ENCODE peak calls at places on chromosomes 16 and 17, in ten cellular contexts. Q is lung; K is tibial artery; C is AG08395; V is NCI-H1092 treated with DMSO at 0.1 percent for 48 hours; D is activated CD8-positive, alpha-beta T cell treated with anti-CD3 and anti-CD28 coated beads, Interleukin-2, amount 10 ng/mL, durations not matched to agents 7 days and 5 days; Y is activated gamma-delta T cell treated with Interleukin-2 at 50 U/mL for 16 hours; I is WTC11; W is heart right ventricle; F is anterior cingulate cortex. S is an unnamed sample.

GRCh38 chr17:12814718-12815117 is 25.4 kb downstream of the ARHGAP44 start:
- DNase-seq in Q (no peak), K (no peak), C (no peak), V (no peak), D (no peak), Y (no peak), I (no peak), W (no peak), F (no peak), S (no peak)

GRCh38 chr16:20822451-20823128 is 16.3 kb downstream of the REXO5 start:
- DNase-seq in Q (no peak), K (no peak), C (no peak), V (no peak), D (no peak), Y (no peak), I (no peak), W (no peak), F (no peak), S (no peak)

GRCh38 chr17:1735834-1736347 is 6.8 kb upstream of the SERPINF2 start:
- DNase-seq in Q (no peak), K (no peak), C (no peak), V (no peak), D (no peak), Y (no peak), I (no peak), W (no peak), F (no peak), S (no peak)

GRCh38 chr17:55825213-55825612 is 74.4 kb downstream of the PCTP start:
- DNase-seq in Q (no peak), K (no peak), C (no peak), V (peak), D (no peak), Y (no peak), I (no peak), W (no peak), F (no peak), S (no peak)

GRCh38 chr16:81509404-81509803 is 64.8 kb downstream of the CMIP start:
- DNase-seq in Q (no peak), K (no peak), C (no peak), V (no peak), D (no peak), Y (no peak), I (no peak), W (no peak), F (no peak), S (no peak)

GRCh38 chr16:48503779-48504178 is 106.2 kb downstream of the N4BP1 start:
- DNase-seq in Q (peak), K (peak), C (peak), V (no peak), D (no peak), Y (no peak), I (no peak), W (peak), F (no peak), S (no peak)

GRCh38 chr16:12535535-12536411 is 267.9 kb downstream of the CPPED1 start:
- DNase-seq in Q (no peak), K (no peak), C (no peak), V (no peak), D (peak), Y (no peak), I (peak), W (no peak), F (no peak), S (no peak)

GRCh38 chr17:41687828-41688640 is 651 bp upstream of the EIF1 start:
- DNase-seq in Q (peak), K (peak), C (no peak), V (peak), D (peak), Y (peak), I (no peak), W (peak), F (no peak), S (no peak)

GRCh38 chr17:81367171-81367570 is 28.1 kb upstream of the BAHCC1 start:
- DNase-seq in Q (no peak), K (no peak), C (no peak), V (no peak), D (no peak), Y (no peak), I (no peak), W (no peak), F (no peak), S (no peak)

GRCh38 chr17:15777717-15778116 is 45.6 kb downstream of the TBC1D26 start:
- DNase-seq in Q (no peak), K (no peak), C (no peak), V (no peak), D (no peak), Y (no peak), I (no peak), W (no peak), F (no peak), S (no peak)

GRCh38 chr16:69338557-69339288 is 641 bp downstream of the COG8 start:
- DNase-seq in Q (no peak), K (no peak), C (no peak), V (no peak), D (no peak), Y (no peak), I (no peak), W (no peak), F (no peak), S (no peak)

GRCh38 chr17:34386925-34387550 is 24.0 kb upstream of the CCL1 start:
- DNase-seq in Q (no peak), K (peak), C (no peak), V (no peak), D (no peak), Y (no peak), I (no peak), W (no peak), F (no peak), S (no peak)

GRCh38 chr16:1323296-1324239 is 9.9 kb upstream of the BAIAP3 start:
- DNase-seq in Q (no peak), K (no peak), C (no peak), V (no peak), D (no peak), Y (no peak), I (no peak), W (no peak), F (peak), S (peak)

GRCh38 chr17:40451420-40451819 is 8.2 kb downstream of the IGFBP4 start:
- DNase-seq in Q (no peak), K (peak), C (peak), V (no peak), D (no peak), Y (no peak), I (no peak), W (peak), F (no peak), S (no peak)

GRCh38 chr17:4101127-4101798 is 41.6 kb downstream of the ZZEF1 start:
- DNase-seq in Q (no peak), K (no peak), C (peak), V (no peak), D (no peak), Y (no peak), I (no peak), W (no peak), F (no peak), S (no peak)

GRCh38 chr16:83835972-83836566 is 28.3 kb downstream of the HSBP1 start:
- DNase-seq in Q (no peak), K (no peak), C (peak), V (no peak), D (peak), Y (no peak), I (no peak), W (no peak), F (no peak), S (peak)

GRCh38 chr16:23131036-23131435 is 18.2 kb downstream of the USP31 start:
- DNase-seq in Q (no peak), K (no peak), C (no peak), V (no peak), D (no peak), Y (no peak), I (no peak), W (no peak), F (no peak), S (no peak)

GRCh38 chr17:63561819-63562218 is 11.5 kb downstream of the DCAF7 start:
- DNase-seq in Q (no peak), K (no peak), C (no peak), V (no peak), D (no peak), Y (no peak), I (no peak), W (no peak), F (no peak), S (no peak)

GRCh38 chr17:18324140-18325049 is 9.3 kb downstream of the SMCR8 start:
- DNase-seq in Q (no peak), K (peak), C (no peak), V (no peak), D (no peak), Y (no peak), I (no peak), W (no peak), F (no peak), S (no peak)

GRCh38 chr17:17554266-17554665 is 37.2 kb downstream of the PEMT start:
- DNase-seq in Q (no peak), K (no peak), C (no peak), V (no peak), D (no peak), Y (no peak), I (no peak), W (no peak), F (no peak), S (no peak)

GRCh38 chr16:23996258-23996955 is 160.6 kb downstream of the PRKCB start:
- DNase-seq in Q (no peak), K (no peak), C (no peak), V (no peak), D (no peak), Y (no peak), I (no peak), W (no peak), F (no peak), S (no peak)